ENCODE peak calls at places on chromosomes 16 and 17, in nine cellular contexts. One of them, this sample, is unnamed.

GRCh38 chr16:59859606-59860402 is 1125.7 kb upstream of the GOT2 start:
- DNase-seq in HCT116: no peak
- DNase-seq in GM12878: no peak
- DNase-seq in A549: no peak
- DNase-seq in GM23338: no peak
- DNase-seq in HL-60: no peak
- DNase-seq in Panc1: no peak
- DNase-seq in K562: no peak
- DNase-seq in HepG2: no peak
- DNase-seq in this sample: no peak

GRCh38 chr16:87407511-87408112 is 15.5 kb downstream of the MAP1LC3B start:
- DNase-seq in HCT116: peak
- DNase-seq in A549: no peak
- DNase-seq in HepG2: no peak
- DNase-seq in Panc1: no peak
- DNase-seq in GM12878: peak
- DNase-seq in HL-60: peak
- DNase-seq in GM23338: no peak
- DNase-seq in K562: no peak
- DNase-seq in this sample: no peak

GRCh38 chr17:5396612-5397011 is 22.9 kb downstream of the NUP88 start:
- DNase-seq in GM12878: no peak
- DNase-seq in A549: no peak
- DNase-seq in K562: no peak
- DNase-seq in GM23338: no peak
- DNase-seq in HepG2: no peak
- DNase-seq in HCT116: no peak
- DNase-seq in HL-60: no peak
- DNase-seq in Panc1: no peak
- DNase-seq in this sample: no peak

GRCh38 chr16:75000481-75001081 is 1.8 kb downstream of the ZNRF1 start:
- DNase-seq in HepG2: no peak
- DNase-seq in Panc1: no peak
- DNase-seq in GM12878: no peak
- DNase-seq in GM23338: no peak
- DNase-seq in HL-60: peak
- DNase-seq in K562: no peak
- DNase-seq in HCT116: no peak
- DNase-seq in A549: no peak
- DNase-seq in this sample: peak

GRCh38 chr17:66420961-66421371 is 118.6 kb downstream of the PRKCA start:
- DNase-seq in GM12878: no peak
- DNase-seq in HL-60: no peak
- DNase-seq in GM23338: no peak
- DNase-seq in Panc1: no peak
- DNase-seq in K562: no peak
- DNase-seq in HepG2: peak
- DNase-seq in HCT116: no peak
- DNase-seq in A549: peak
- DNase-seq in this sample: no peak

GRCh38 chr17:50375858-50376538 is 3.0 kb downstream of the EME1 start:
- DNase-seq in K562: no peak
- DNase-seq in GM12878: no peak
- DNase-seq in GM23338: no peak
- DNase-seq in Panc1: no peak
- DNase-seq in HCT116: no peak
- DNase-seq in A549: no peak
- DNase-seq in HL-60: no peak
- DNase-seq in HepG2: no peak
- DNase-seq in this sample: peak

GRCh38 chr17:31726980-31727427 is 132.0 kb downstream of the COPRS start:
- DNase-seq in GM23338: no peak
- DNase-seq in GM12878: no peak
- DNase-seq in HL-60: no peak
- DNase-seq in HCT116: no peak
- DNase-seq in K562: no peak
- DNase-seq in HepG2: no peak
- DNase-seq in A549: no peak
- DNase-seq in Panc1: no peak
- DNase-seq in this sample: no peak

GRCh38 chr16:57549730-57550129 is 7.3 kb downstream of the ADGRG5 start:
- DNase-seq in A549: no peak
- DNase-seq in GM23338: no peak
- DNase-seq in Panc1: no peak
- DNase-seq in HepG2: no peak
- DNase-seq in HL-60: no peak
- DNase-seq in GM12878: no peak
- DNase-seq in K562: no peak
- DNase-seq in HCT116: no peak
- DNase-seq in this sample: no peak

GRCh38 chr17:32152130-32152529 is 9.8 kb downstream of the RHOT1 start:
- DNase-seq in K562: no peak
- DNase-seq in GM12878: no peak
- DNase-seq in Panc1: no peak
- DNase-seq in HepG2: peak
- DNase-seq in HL-60: peak
- DNase-seq in HCT116: no peak
- DNase-seq in GM23338: no peak
- DNase-seq in A549: no peak
- DNase-seq in this sample: no peak

GRCh38 chr16:1333149-1333812 is at the start of gene BAIAP3:
- DNase-seq in HepG2: no peak
- DNase-seq in A549: peak
- DNase-seq in GM12878: no peak
- DNase-seq in HL-60: no peak
- DNase-seq in K562: peak
- DNase-seq in Panc1: no peak
- DNase-seq in GM23338: peak
- DNase-seq in HCT116: no peak
- DNase-seq in this sample: peak

GRCh38 chr17:65078441-65079160 is 22.1 kb upstream of the GNA13 start:
- DNase-seq in A549: no peak
- DNase-seq in GM23338: no peak
- DNase-seq in K562: no peak
- DNase-seq in Panc1: no peak
- DNase-seq in HepG2: no peak
- DNase-seq in HCT116: no peak
- DNase-seq in GM12878: no peak
- DNase-seq in HL-60: no peak
- DNase-seq in this sample: no peak

GRCh38 chr16:87713469-87714229 is 52.1 kb downstream of the KLHDC4 start:
- DNase-seq in A549: no peak
- DNase-seq in HL-60: peak
- DNase-seq in K562: no peak
- DNase-seq in GM12878: no peak
- DNase-seq in HCT116: no peak
- DNase-seq in GM23338: no peak
- DNase-seq in Panc1: no peak
- DNase-seq in HepG2: no peak
- DNase-seq in this sample: no peak

GRCh38 chr16:21523411-21524067 is 75.8 kb upstream of the METTL9 start:
- DNase-seq in GM12878: no peak
- DNase-seq in HepG2: peak
- DNase-seq in GM23338: no peak
- DNase-seq in HL-60: no peak
- DNase-seq in K562: no peak
- DNase-seq in A549: no peak
- DNase-seq in HCT116: no peak
- DNase-seq in Panc1: no peak
- DNase-seq in this sample: no peak

GRCh38 chr17:49588726-49589555 is 13.3 kb downstream of the NXPH3 start:
- DNase-seq in A549: no peak
- DNase-seq in GM12878: no peak
- DNase-seq in HL-60: no peak
- DNase-seq in Panc1: no peak
- DNase-seq in GM23338: no peak
- DNase-seq in HepG2: no peak
- DNase-seq in K562: no peak
- DNase-seq in HCT116: no peak
- DNase-seq in this sample: peak

GRCh38 chr16:47777191-47777590 is 316.1 kb downstream of the PHKB start:
- DNase-seq in A549: no peak
- DNase-seq in Panc1: no peak
- DNase-seq in K562: no peak
- DNase-seq in GM23338: no peak
- DNase-seq in HCT116: no peak
- DNase-seq in HL-60: no peak
- DNase-seq in HepG2: no peak
- DNase-seq in GM12878: no peak
- DNase-seq in this sample: no peak

DNA sequence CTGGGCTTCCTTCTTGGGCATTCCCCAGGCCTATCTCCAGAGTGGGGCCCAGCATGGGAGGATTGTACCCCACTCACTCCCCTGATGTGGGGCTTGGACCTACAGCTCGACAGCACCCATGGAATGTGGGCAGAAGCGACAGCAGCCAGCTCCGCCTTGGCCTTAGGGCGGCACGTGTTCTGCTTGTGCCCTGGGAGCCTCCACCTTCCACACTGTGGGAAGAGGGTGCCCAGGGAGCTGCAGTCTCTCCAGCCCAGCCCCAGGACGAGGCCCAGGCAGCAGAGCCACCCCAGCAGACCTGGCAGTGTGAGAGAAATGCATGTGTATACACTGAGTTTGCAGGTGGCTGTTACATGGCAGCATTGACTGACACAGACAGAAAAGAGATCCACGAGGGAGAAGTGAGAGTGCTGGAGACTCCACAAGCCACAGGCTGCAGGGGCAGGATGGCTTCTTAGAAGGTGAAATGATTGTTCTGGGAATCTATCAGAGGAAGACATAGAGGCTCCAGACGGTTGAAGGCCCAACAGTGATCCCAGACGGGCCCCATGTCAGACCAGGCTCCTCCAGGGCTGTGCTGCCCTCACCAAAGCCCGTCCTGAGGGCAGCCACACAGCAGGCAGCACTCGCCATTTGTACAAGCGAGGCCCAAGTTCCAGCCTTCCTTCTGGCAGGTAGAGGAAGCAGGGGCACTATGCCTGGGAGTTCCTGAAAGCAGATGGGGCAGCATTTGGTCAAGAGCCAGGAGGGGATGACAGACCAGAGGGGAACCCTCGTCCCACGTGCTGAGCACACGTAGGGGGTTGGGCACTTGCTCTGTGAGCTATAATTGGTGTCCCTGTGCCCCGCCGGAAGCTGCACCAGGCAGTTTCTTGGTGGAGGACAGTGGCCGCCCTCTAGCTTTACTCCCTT is 2.8 kb upstream of the DNASE1 start:
- DNase-seq in GM12878: no peak
- DNase-seq in A549: no peak
- DNase-seq in GM23338: no peak
- DNase-seq in HepG2: no peak
- DNase-seq in K562: no peak
- DNase-seq in HL-60: no peak
- DNase-seq in HCT116: no peak
- DNase-seq in Panc1: no peak
- DNase-seq in this sample: no peak
- TF ChIP-seq REST in GM12878: no peak
- TF ChIP-seq REST in A549: no peak
- TF ChIP-seq REST in GM23338: no peak
- TF ChIP-seq REST in HepG2: no peak
- TF ChIP-seq REST in K562: no peak
- TF ChIP-seq REST in HL-60: no peak
- TF ChIP-seq REST in HCT116: no peak
- TF ChIP-seq REST in Panc1: no peak
- TF ChIP-seq REST in this sample: no peak

GRCh38 chr17:8681175-8681949 is 50.8 kb upstream of the MYH10 start:
- DNase-seq in Panc1: no peak
- DNase-seq in GM23338: no peak
- DNase-seq in A549: no peak
- DNase-seq in HepG2: no peak
- DNase-seq in HCT116: no peak
- DNase-seq in HL-60: no peak
- DNase-seq in K562: no peak
- DNase-seq in GM12878: no peak
- DNase-seq in this sample: peak
- TF ChIP-seq REST in Panc1: no peak
- TF ChIP-seq REST in GM23338: no peak
- TF ChIP-seq REST in A549: no peak
- TF ChIP-seq REST in HepG2: no peak
- TF ChIP-seq REST in HCT116: no peak
- TF ChIP-seq REST in HL-60: no peak
- TF ChIP-seq REST in K562: no peak
- TF ChIP-seq REST in GM12878: no peak
- TF ChIP-seq REST in this sample: no peak

DNA sequence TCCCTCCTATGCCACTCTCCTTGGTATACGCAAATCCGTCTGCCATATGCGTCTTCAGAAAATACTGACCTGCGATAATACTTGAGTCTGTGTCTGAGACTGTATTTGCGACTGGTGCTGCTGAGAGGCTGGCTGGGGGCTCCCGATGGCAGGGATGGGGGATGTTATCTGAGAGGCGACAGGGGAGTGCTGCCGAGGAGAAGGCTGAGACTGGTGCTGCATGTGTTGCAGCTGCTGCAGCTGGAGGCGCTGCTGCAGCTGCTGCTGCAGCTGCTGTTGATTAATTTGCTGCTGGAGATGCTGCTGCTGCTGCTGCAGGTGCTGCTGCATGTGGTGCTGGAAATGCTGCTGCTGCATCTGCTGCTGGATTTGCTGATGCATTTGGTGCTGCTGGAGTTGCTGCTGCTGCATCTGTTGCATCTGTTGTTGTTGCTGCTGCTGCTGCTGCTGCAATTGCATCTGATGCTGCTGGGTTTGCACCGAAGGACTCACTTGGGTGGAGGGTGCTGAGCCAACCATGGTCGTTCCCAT is 107.7 kb downstream of the TOX3 start:
- DNase-seq in K562: no peak
- DNase-seq in HCT116: no peak
- DNase-seq in GM12878: no peak
- DNase-seq in A549: no peak
- DNase-seq in GM23338: no peak
- DNase-seq in Panc1: no peak
- DNase-seq in HL-60: no peak
- DNase-seq in HepG2: no peak
- DNase-seq in this sample: peak
- TF ChIP-seq REST in K562: no peak
- TF ChIP-seq REST in HCT116: no peak
- TF ChIP-seq REST in GM12878: no peak
- TF ChIP-seq REST in A549: no peak
- TF ChIP-seq REST in GM23338: no peak
- TF ChIP-seq REST in Panc1: no peak
- TF ChIP-seq REST in HL-60: no peak
- TF ChIP-seq REST in HepG2: no peak
- TF ChIP-seq REST in this sample: no peak

DNA sequence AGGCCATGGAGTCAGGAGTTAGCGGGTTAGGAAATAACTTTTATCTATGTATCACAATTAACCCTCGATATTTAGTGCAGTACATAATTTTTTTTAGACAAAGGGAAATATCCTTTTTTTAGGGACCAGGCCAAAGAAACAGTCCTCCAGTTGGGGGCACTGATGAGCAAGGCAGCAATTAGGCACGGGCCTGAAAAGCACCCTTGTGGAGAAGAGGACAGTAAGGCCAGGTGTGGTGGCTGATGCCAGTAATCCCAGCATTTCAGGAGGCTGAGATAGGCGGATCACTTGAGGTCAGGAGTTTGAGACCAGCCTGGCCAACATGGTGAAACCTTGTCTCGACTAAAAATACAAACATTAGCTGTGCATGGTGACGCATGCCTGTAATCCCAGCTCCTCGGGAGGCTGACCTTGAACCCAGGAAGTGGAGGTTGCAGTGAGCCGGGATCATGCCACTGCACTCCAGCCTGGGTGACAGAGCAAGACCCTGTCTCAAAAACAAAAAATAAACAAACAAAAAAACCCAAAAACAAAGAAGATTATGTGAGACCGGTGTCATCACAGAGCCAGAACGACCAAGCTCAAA is 158.3 kb upstream of the NOL11 start:
- DNase-seq in A549: peak
- DNase-seq in Panc1: no peak
- DNase-seq in GM23338: peak
- DNase-seq in HL-60: no peak
- DNase-seq in HCT116: no peak
- DNase-seq in K562: peak
- DNase-seq in GM12878: no peak
- DNase-seq in HepG2: no peak
- DNase-seq in this sample: no peak
- TF ChIP-seq REST in A549: no peak
- TF ChIP-seq REST in Panc1: no peak
- TF ChIP-seq REST in GM23338: no peak
- TF ChIP-seq REST in HL-60: no peak
- TF ChIP-seq REST in HCT116: no peak
- TF ChIP-seq REST in K562: no peak
- TF ChIP-seq REST in GM12878: no peak
- TF ChIP-seq REST in HepG2: no peak
- TF ChIP-seq REST in this sample: no peak

This sample was measured in SK-N-SH.